ENCODE peak calls at places on chromosomes 3 and 15, in ten cellular contexts. One of them, this sample, is unnamed.

GRCh38 chr15:74430510-74430951 is 3.2 kb downstream of the SEMA7A start:
- DNase-seq in Peyer's patch: no peak
- DNase-seq in fibroblast of lung: no peak
- DNase-seq in adrenal gland: no peak
- DNase-seq in breast epithelium: no peak
- DNase-seq in psoas muscle: peak; percentile 23
- DNase-seq in hepatocyte: no peak
- DNase-seq in kidney epithelial cell: no peak
- DNase-seq in suprapubic skin: no peak
- DNase-seq in upper lobe of left lung: no peak
- DNase-seq in this sample: peak; percentile 19

GRCh38 chr3:107431298-107432012 is 54.2 kb downstream of the CCDC54 start:
- DNase-seq in Peyer's patch: peak; percentile 78
- DNase-seq in fibroblast of lung: peak; percentile 69
- DNase-seq in adrenal gland: peak; percentile 89
- DNase-seq in breast epithelium: peak; percentile 73
- DNase-seq in psoas muscle: peak; percentile 82
- DNase-seq in hepatocyte: peak; percentile 79
- DNase-seq in kidney epithelial cell: no peak
- DNase-seq in suprapubic skin: peak; percentile 80
- DNase-seq in upper lobe of left lung: peak; percentile 70
- DNase-seq in this sample: no peak

GRCh38 chr3:64684715-64685261 is 3.0 kb downstream of the ADAMTS9 start:
- DNase-seq in Peyer's patch: peak; percentile 50
- DNase-seq in fibroblast of lung: peak; percentile 21
- DNase-seq in adrenal gland: peak; percentile 80
- DNase-seq in breast epithelium: no peak
- DNase-seq in psoas muscle: peak; percentile 70
- DNase-seq in hepatocyte: peak; percentile 64
- DNase-seq in kidney epithelial cell: no peak
- DNase-seq in suprapubic skin: peak; percentile 69
- DNase-seq in upper lobe of left lung: peak; percentile 43
- DNase-seq in this sample: no peak

GRCh38 chr3:65597952-65598413 is 440.7 kb downstream of the MAGI1 start:
- DNase-seq in Peyer's patch: no peak
- DNase-seq in fibroblast of lung: no peak
- DNase-seq in adrenal gland: no peak
- DNase-seq in breast epithelium: no peak
- DNase-seq in psoas muscle: no peak
- DNase-seq in hepatocyte: peak; percentile 14
- DNase-seq in kidney epithelial cell: no peak
- DNase-seq in suprapubic skin: no peak
- DNase-seq in upper lobe of left lung: no peak
- DNase-seq in this sample: no peak

GRCh38 chr3:53072653-53073552 is 27.0 kb upstream of the SFMBT1 start:
- DNase-seq in Peyer's patch: peak; percentile 90
- DNase-seq in fibroblast of lung: peak; percentile 59
- DNase-seq in adrenal gland: peak; percentile 84
- DNase-seq in breast epithelium: peak; percentile 84
- DNase-seq in psoas muscle: peak; percentile 89
- DNase-seq in hepatocyte: peak; percentile 89
- DNase-seq in kidney epithelial cell: peak; percentile 28
- DNase-seq in suprapubic skin: peak; percentile 91
- DNase-seq in upper lobe of left lung: peak; percentile 89
- DNase-seq in this sample: peak; percentile 63

GRCh38 chr3:44885618-44886017 is 11.2 kb downstream of the TGM4 start:
- DNase-seq in Peyer's patch: no peak
- DNase-seq in fibroblast of lung: peak; percentile 95
- DNase-seq in adrenal gland: peak; percentile 75
- DNase-seq in breast epithelium: no peak
- DNase-seq in psoas muscle: no peak
- DNase-seq in hepatocyte: peak; percentile 59
- DNase-seq in kidney epithelial cell: peak; percentile 83
- DNase-seq in suprapubic skin: no peak
- DNase-seq in upper lobe of left lung: no peak
- DNase-seq in this sample: peak; percentile 96

GRCh38 chr3:194126790-194127189 is 9.2 kb upstream of the HES1 start:
- DNase-seq in Peyer's patch: no peak
- DNase-seq in fibroblast of lung: no peak
- DNase-seq in adrenal gland: no peak
- DNase-seq in breast epithelium: no peak
- DNase-seq in psoas muscle: no peak
- DNase-seq in hepatocyte: no peak
- DNase-seq in kidney epithelial cell: no peak
- DNase-seq in suprapubic skin: no peak
- DNase-seq in upper lobe of left lung: no peak
- DNase-seq in this sample: no peak

GRCh38 chr15:101642361-101642760 is 9.8 kb downstream of the TM2D3 start:
- DNase-seq in Peyer's patch: no peak
- DNase-seq in fibroblast of lung: no peak
- DNase-seq in adrenal gland: no peak
- DNase-seq in breast epithelium: no peak
- DNase-seq in psoas muscle: no peak
- DNase-seq in hepatocyte: no peak
- DNase-seq in kidney epithelial cell: no peak
- DNase-seq in suprapubic skin: no peak
- DNase-seq in upper lobe of left lung: no peak
- DNase-seq in this sample: no peak

GRCh38 chr15:85386261-85386660 is 5.9 kb downstream of the AKAP13 start:
- DNase-seq in Peyer's patch: no peak
- DNase-seq in fibroblast of lung: no peak
- DNase-seq in adrenal gland: no peak
- DNase-seq in breast epithelium: no peak
- DNase-seq in psoas muscle: no peak
- DNase-seq in hepatocyte: no peak
- DNase-seq in kidney epithelial cell: no peak
- DNase-seq in suprapubic skin: no peak
- DNase-seq in upper lobe of left lung: no peak
- DNase-seq in this sample: no peak

GRCh38 chr15:85393206-85393605 is 12.8 kb downstream of the AKAP13 start:
- DNase-seq in Peyer's patch: no peak
- DNase-seq in fibroblast of lung: no peak
- DNase-seq in adrenal gland: no peak
- DNase-seq in breast epithelium: no peak
- DNase-seq in psoas muscle: no peak
- DNase-seq in hepatocyte: no peak
- DNase-seq in kidney epithelial cell: no peak
- DNase-seq in suprapubic skin: no peak
- DNase-seq in upper lobe of left lung: no peak
- DNase-seq in this sample: no peak

GRCh38 chr15:85388962-85389361 is 8.6 kb downstream of the AKAP13 start:
- DNase-seq in Peyer's patch: no peak
- DNase-seq in fibroblast of lung: no peak
- DNase-seq in adrenal gland: no peak
- DNase-seq in breast epithelium: no peak
- DNase-seq in psoas muscle: no peak
- DNase-seq in hepatocyte: no peak
- DNase-seq in kidney epithelial cell: no peak
- DNase-seq in suprapubic skin: no peak
- DNase-seq in upper lobe of left lung: no peak
- DNase-seq in this sample: no peak

GRCh38 chr15:85388506-85388905 is 8.1 kb downstream of the AKAP13 start:
- DNase-seq in Peyer's patch: no peak
- DNase-seq in fibroblast of lung: no peak
- DNase-seq in adrenal gland: no peak
- DNase-seq in breast epithelium: no peak
- DNase-seq in psoas muscle: no peak
- DNase-seq in hepatocyte: no peak
- DNase-seq in kidney epithelial cell: no peak
- DNase-seq in suprapubic skin: no peak
- DNase-seq in upper lobe of left lung: no peak
- DNase-seq in this sample: no peak

DNA sequence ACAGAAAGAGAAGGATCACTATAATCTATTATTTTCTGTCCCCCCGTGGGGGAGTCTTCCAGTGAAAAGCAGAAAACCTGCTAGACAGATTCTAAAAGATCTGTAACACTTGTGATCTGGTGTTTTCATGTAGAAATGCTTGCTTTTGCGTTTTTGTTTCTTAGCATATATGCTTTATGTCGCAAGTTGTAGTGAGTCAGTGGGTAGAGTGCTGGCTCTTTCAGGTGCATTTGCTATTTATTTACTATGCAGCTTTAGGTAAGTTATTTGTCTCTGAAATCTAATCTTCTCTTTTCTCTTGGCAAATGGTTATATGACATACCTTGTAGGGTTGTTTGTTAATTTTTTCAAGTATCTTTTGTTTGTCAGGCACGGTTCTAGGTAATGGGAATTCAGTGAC is 9.4 kb downstream of the AKAP13 start:
- DNase-seq in Peyer's patch: no peak
- DNase-seq in fibroblast of lung: no peak
- DNase-seq in adrenal gland: no peak
- DNase-seq in breast epithelium: no peak
- DNase-seq in psoas muscle: no peak
- DNase-seq in hepatocyte: no peak
- DNase-seq in kidney epithelial cell: no peak
- DNase-seq in suprapubic skin: no peak
- DNase-seq in upper lobe of left lung: no peak
- DNase-seq in this sample: peak; percentile 46
- H3K4me3 ChIP-seq in Peyer's patch: no peak overlapping the region
- H3K4me3 ChIP-seq in fibroblast of lung: no peak overlapping the region
- H3K4me3 ChIP-seq in adrenal gland: no peak overlapping the region
- H3K4me3 ChIP-seq in breast epithelium: no peak overlapping the region
- H3K4me3 ChIP-seq in psoas muscle: no peak overlapping the region
- H3K4me3 ChIP-seq in hepatocyte: no peak overlapping the region
- H3K4me3 ChIP-seq in kidney epithelial cell: no peak overlapping the region
- H3K4me3 ChIP-seq in suprapubic skin: no peak overlapping the region
- H3K4me3 ChIP-seq in upper lobe of left lung: no peak overlapping the region
- H3K4me3 ChIP-seq in this sample: no peak overlapping the region

DNA sequence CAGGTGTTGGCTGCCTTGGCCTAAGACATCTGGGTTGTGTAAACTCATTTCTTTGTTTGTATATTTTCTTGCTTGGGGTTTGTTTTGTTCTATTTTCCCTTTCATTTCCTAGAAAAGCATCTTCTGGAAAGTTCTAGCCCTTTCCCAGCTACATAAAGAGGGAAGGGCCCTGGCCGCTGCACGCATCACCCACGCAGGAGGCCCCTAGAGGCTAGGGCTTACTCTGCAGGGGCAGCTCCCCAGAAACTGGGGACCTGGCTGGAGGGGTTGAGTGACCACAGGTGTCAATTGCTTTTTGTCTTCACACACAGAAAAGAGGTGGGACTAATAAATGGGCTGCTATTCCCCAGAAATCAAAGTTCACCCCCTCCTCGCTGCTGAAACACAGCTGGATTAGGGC is 52.6 kb downstream of the PDIA5 start:
- DNase-seq in Peyer's patch: peak; percentile 22
- DNase-seq in fibroblast of lung: no peak
- DNase-seq in adrenal gland: no peak
- DNase-seq in breast epithelium: no peak
- DNase-seq in psoas muscle: no peak
- DNase-seq in hepatocyte: no peak
- DNase-seq in kidney epithelial cell: no peak
- DNase-seq in suprapubic skin: no peak
- DNase-seq in upper lobe of left lung: no peak
- DNase-seq in this sample: no peak
- H3K36me3 ChIP-seq in Peyer's patch: peaks cover 35% of the 10 kb centered on the region
- H3K36me3 ChIP-seq in fibroblast of lung: peaks cover 11% of the 10 kb centered on the region
- H3K36me3 ChIP-seq in adrenal gland: peaks cover 71% of the 10 kb centered on the region
- H3K36me3 ChIP-seq in breast epithelium: no peaks in the 10 kb centered on the region
- H3K36me3 ChIP-seq in psoas muscle: no peaks in the 10 kb centered on the region
- H3K36me3 ChIP-seq in hepatocyte: no peaks in the 10 kb centered on the region
- H3K36me3 ChIP-seq in kidney epithelial cell: peaks cover 4% of the 10 kb centered on the region
- H3K36me3 ChIP-seq in suprapubic skin: peaks cover 64% of the 10 kb centered on the region
- H3K36me3 ChIP-seq in upper lobe of left lung: no peaks in the 10 kb centered on the region
- H3K36me3 ChIP-seq in this sample: peaks cover 12% of the 10 kb centered on the region

GRCh38 chr15:41583795-41584194 is 24.8 kb downstream of the TYRO3 start:
- DNase-seq in Peyer's patch: no peak
- DNase-seq in fibroblast of lung: no peak
- DNase-seq in adrenal gland: no peak
- DNase-seq in breast epithelium: no peak
- DNase-seq in psoas muscle: no peak
- DNase-seq in hepatocyte: no peak
- DNase-seq in kidney epithelial cell: no peak
- DNase-seq in suprapubic skin: no peak
- DNase-seq in upper lobe of left lung: no peak
- DNase-seq in this sample: no peak

GRCh38 chr15:41577863-41578735 is 19.1 kb downstream of the TYRO3 start:
- DNase-seq in Peyer's patch: no peak
- DNase-seq in fibroblast of lung: no peak
- DNase-seq in adrenal gland: no peak
- DNase-seq in breast epithelium: no peak
- DNase-seq in psoas muscle: no peak
- DNase-seq in hepatocyte: no peak
- DNase-seq in kidney epithelial cell: no peak
- DNase-seq in suprapubic skin: no peak
- DNase-seq in upper lobe of left lung: no peak
- DNase-seq in this sample: no peak

GRCh38 chr15:41584636-41585139 is 25.7 kb downstream of the TYRO3 start:
- DNase-seq in Peyer's patch: no peak
- DNase-seq in fibroblast of lung: no peak
- DNase-seq in adrenal gland: no peak
- DNase-seq in breast epithelium: no peak
- DNase-seq in psoas muscle: no peak
- DNase-seq in hepatocyte: no peak
- DNase-seq in kidney epithelial cell: no peak
- DNase-seq in suprapubic skin: no peak
- DNase-seq in upper lobe of left lung: no peak
- DNase-seq in this sample: no peak

GRCh38 chr15:41578736-41579383 is 19.8 kb downstream of the TYRO3 start:
- DNase-seq in Peyer's patch: no peak
- DNase-seq in fibroblast of lung: no peak
- DNase-seq in adrenal gland: no peak
- DNase-seq in breast epithelium: no peak
- DNase-seq in psoas muscle: no peak
- DNase-seq in hepatocyte: no peak
- DNase-seq in kidney epithelial cell: no peak
- DNase-seq in suprapubic skin: no peak
- DNase-seq in upper lobe of left lung: no peak
- DNase-seq in this sample: no peak

GRCh38 chr15:41581110-41581509 is 22.1 kb downstream of the TYRO3 start:
- DNase-seq in Peyer's patch: no peak
- DNase-seq in fibroblast of lung: no peak
- DNase-seq in adrenal gland: no peak
- DNase-seq in breast epithelium: no peak
- DNase-seq in psoas muscle: no peak
- DNase-seq in hepatocyte: peak; percentile 71
- DNase-seq in kidney epithelial cell: no peak
- DNase-seq in suprapubic skin: no peak
- DNase-seq in upper lobe of left lung: peak; percentile 38
- DNase-seq in this sample: peak; percentile 47
- TF ChIP-seq CTCF in Peyer's patch: no peak
- TF ChIP-seq CTCF in fibroblast of lung: peak; percentile 7
- TF ChIP-seq CTCF in adrenal gland: no peak
- TF ChIP-seq CTCF in breast epithelium: no peak
- TF ChIP-seq CTCF in psoas muscle: no peak
- TF ChIP-seq CTCF in hepatocyte: peak; percentile 47
- TF ChIP-seq CTCF in kidney epithelial cell: peak; percentile 46
- TF ChIP-seq CTCF in suprapubic skin: no peak
- TF ChIP-seq CTCF in upper lobe of left lung: no peak
- TF ChIP-seq CTCF in this sample: peak; percentile 69

DNA sequence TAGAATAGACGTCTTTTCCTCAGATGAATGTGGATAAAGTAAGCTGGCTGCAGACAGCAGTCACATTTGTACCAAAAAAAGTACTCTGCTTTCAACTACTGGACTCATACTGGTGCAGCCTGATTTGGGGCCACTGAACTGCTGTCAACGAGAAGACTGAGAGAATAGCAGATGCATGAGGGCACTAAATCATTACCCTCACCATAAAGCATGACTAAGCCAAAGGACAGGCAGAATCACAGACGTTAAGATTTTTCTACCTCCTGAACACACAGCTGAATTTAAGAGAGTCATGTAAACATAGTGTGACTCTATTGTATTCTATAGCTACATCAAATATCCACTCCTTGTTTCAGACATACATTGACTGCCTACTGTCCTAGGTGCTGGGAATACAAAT is 67.8 kb upstream of the CDAN1 start:
- DNase-seq in Peyer's patch: no peak
- DNase-seq in fibroblast of lung: no peak
- DNase-seq in adrenal gland: no peak
- DNase-seq in breast epithelium: no peak
- DNase-seq in psoas muscle: no peak
- DNase-seq in hepatocyte: no peak
- DNase-seq in kidney epithelial cell: no peak
- DNase-seq in suprapubic skin: no peak
- DNase-seq in upper lobe of left lung: no peak
- DNase-seq in this sample: no peak
- H3K4me3 ChIP-seq in Peyer's patch: no peak overlapping the region
- H3K4me3 ChIP-seq in fibroblast of lung: no peak overlapping the region
- H3K4me3 ChIP-seq in adrenal gland: no peak overlapping the region
- H3K4me3 ChIP-seq in breast epithelium: no peak overlapping the region
- H3K4me3 ChIP-seq in psoas muscle: no peak overlapping the region
- H3K4me3 ChIP-seq in hepatocyte: no peak overlapping the region
- H3K4me3 ChIP-seq in kidney epithelial cell: no peak overlapping the region
- H3K4me3 ChIP-seq in suprapubic skin: no peak overlapping the region
- H3K4me3 ChIP-seq in upper lobe of left lung: no peak overlapping the region
- H3K4me3 ChIP-seq in this sample: no peak overlapping the region

This sample was measured in bronchial epithelial cell.